ENCODE peak calls at places on chromosomes 5 and 9, in ten cellular contexts. H is HS-5; Y is non-pigmented ciliary epithelial cell; G is glomerular endothelial cell; S is ELR; O is pulmonary artery endothelial cell; V is RCC 7860; I is activated naive CD4-positive, alpha-beta T cell treated with anti-CD3 and anti-CD28 coated beads, Interleukin-2, amount 50 U/mL, for 16 hours; A is omental fat pad; R is mucosa of gallbladder. K is an unnamed sample.

GRCh38 chr5:130243641-130244040 is 339.4 kb downstream of the CHSY3 start:
- DNase-seq in H (no peak), Y (no peak), G (no peak), S (no peak), O (no peak), V (no peak), I (no peak), A (no peak), R (no peak), K (no peak)

GRCh38 chr5:149012350-149012749 is 50.5 kb downstream of the SH3TC2 start:
- DNase-seq in H (no peak), Y (no peak), G (no peak), S (no peak), O (no peak), V (no peak), I (no peak), A (no peak), R (no peak), K (no peak)

GRCh38 chr5:54177058-54177457 is 133.3 kb downstream of the ARL15 start:
- DNase-seq in H (no peak), Y (no peak), G (no peak), S (no peak), O (no peak), V (no peak), I (no peak), A (no peak), R (no peak), K (no peak)

GRCh38 chr5:73447234-73448071 is 1.1 kb downstream of the FOXD1 start:
- DNase-seq in H (no peak), Y (no peak), G (no peak), S (peak), O (no peak), V (peak), I (peak), A (no peak), R (no peak), K (no peak)

GRCh38 chr9:17810293-17810692 is 231.4 kb downstream of the SH3GL2 start:
- DNase-seq in H (no peak), Y (no peak), G (no peak), S (no peak), O (no peak), V (no peak), I (no peak), A (no peak), R (no peak), K (no peak)

GRCh38 chr5:18105449-18105848 is 471.2 kb downstream of the TAF11L14 start:
- DNase-seq in H (no peak), Y (no peak), G (no peak), S (no peak), O (no peak), V (no peak), I (no peak), A (no peak), R (no peak), K (peak)

GRCh38 chr5:19940192-19940591 is 47.8 kb downstream of the CDH18 start:
- DNase-seq in H (no peak), Y (no peak), G (no peak), S (no peak), O (no peak), V (no peak), I (no peak), A (no peak), R (no peak), K (no peak)

GRCh38 chr5:59569158-59569557 is 324.4 kb downstream of the PDE4D start:
- DNase-seq in H (no peak), Y (no peak), G (no peak), S (no peak), O (no peak), V (no peak), I (no peak), A (no peak), R (no peak), K (no peak)

GRCh38 chr9:17906204-17906840 is 327.5 kb downstream of the SH3GL2 start:
- DNase-seq in H (no peak), Y (no peak), G (no peak), S (no peak), O (no peak), V (no peak), I (no peak), A (no peak), R (no peak), K (no peak)

GRCh38 chr5:109558952-109559351 is 130.8 kb upstream of the MAN2A1 start:
- DNase-seq in H (no peak), Y (no peak), G (no peak), S (no peak), O (no peak), V (no peak), I (no peak), A (no peak), R (no peak), K (no peak)

GRCh38 chr5:144421411-144421810 is 250.7 kb downstream of the KCTD16 start:
- DNase-seq in H (peak), Y (no peak), G (no peak), S (no peak), O (no peak), V (peak), I (no peak), A (no peak), R (no peak), K (peak)

GRCh38 chr5:130102375-130102774 is 198.1 kb downstream of the CHSY3 start:
- DNase-seq in H (no peak), Y (no peak), G (no peak), S (no peak), O (no peak), V (no peak), I (no peak), A (no peak), R (no peak), K (no peak)

GRCh38 chr5:74919487-74919886 is 53.3 kb upstream of the FAM169A start:
- DNase-seq in H (peak), Y (no peak), G (no peak), S (peak), O (no peak), V (peak), I (no peak), A (no peak), R (no peak), K (no peak)

GRCh38 chr5:96875805-96876291 is 452 bp upstream of the ERAP2 start:
- DNase-seq in H (no peak), Y (no peak), G (no peak), S (peak), O (no peak), V (no peak), I (peak), A (no peak), R (no peak), K (no peak)

GRCh38 chr9:84076359-84076758 is 95.8 kb downstream of the RMI1 start:
- DNase-seq in H (no peak), Y (no peak), G (no peak), S (no peak), O (no peak), V (no peak), I (no peak), A (no peak), R (no peak), K (no peak)

GRCh38 chr9:129166962-129167557 is 11.0 kb downstream of the IER5L start:
- DNase-seq in H (no peak), Y (no peak), G (no peak), S (peak), O (no peak), V (peak), I (no peak), A (no peak), R (peak), K (peak)

GRCh38 chr9:21889673-21890072 is 87.2 kb downstream of the MTAP start:
- DNase-seq in H (no peak), Y (no peak), G (no peak), S (no peak), O (no peak), V (no peak), I (no peak), A (no peak), R (no peak), K (no peak)

GRCh38 chr9:115649991-115650472 is 503.6 kb upstream of the PAPPA start:
- DNase-seq in H (peak), Y (peak), G (no peak), S (peak), O (no peak), V (peak), I (no peak), A (no peak), R (peak), K (no peak)

GRCh38 chr5:145495741-145496140 is 339.4 kb downstream of the PRELID2 start:
- DNase-seq in H (peak), Y (peak), G (peak), S (peak), O (peak), V (peak), I (no peak), A (no peak), R (no peak), K (peak)

GRCh38 chr5:10583663-10584572 is 20.0 kb downstream of the ANKRD33B start:
- DNase-seq in H (no peak), Y (no peak), G (no peak), S (no peak), O (no peak), V (no peak), I (no peak), A (no peak), R (no peak), K (no peak)

GRCh38 chr9:134206317-134207300 is 42.2 kb upstream of the RNU6ATAC start:
- DNase-seq in H (no peak), Y (no peak), G (no peak), S (no peak), O (no peak), V (no peak), I (no peak), A (no peak), R (no peak), K (no peak)

GRCh38 chr9:80797841-80798688 is 891.3 kb downstream of the TLE1 start:
- DNase-seq in H (peak), Y (no peak), G (no peak), S (no peak), O (no peak), V (no peak), I (no peak), A (no peak), R (peak), K (no peak)

GRCh38 chr5:36276864-36277263 is 24.8 kb downstream of the RANBP3L start:
- DNase-seq in H (no peak), Y (no peak), G (no peak), S (no peak), O (no peak), V (no peak), I (no peak), A (no peak), R (no peak), K (no peak)

GRCh38 chr5:165309446-165309845 is 1804.0 kb downstream of the MAT2B start:
- DNase-seq in H (no peak), Y (no peak), G (no peak), S (no peak), O (no peak), V (no peak), I (no peak), A (no peak), R (no peak), K (peak)